ENCODE peak calls at places on chromosome 5, in eight cellular contexts. R is GM23338, O is H1, L is tibial artery, I is brain microvascular endothelial cell, N is OCI-LY7, Q is HCT116, Y is ovary. Z is an unnamed sample.

GRCh38 chr5:151288180-151288579 is 15.4 kb downstream of the SLC36A3 start:
- DNase-seq in R (peak; percentile 46), O (no peak), L (no peak), I (no peak), N (peak; percentile 44), Q (peak; percentile 41), Y (no peak), Z (no peak)

GRCh38 chr5:69295088-69295754 is 37.4 kb downstream of the CCDC125 start:
- DNase-seq in R (peak; percentile 43), O (no peak), L (no peak), I (peak; percentile 33), N (no peak), Q (no peak), Y (no peak), Z (peak; percentile 54)

GRCh38 chr5:85814596-85814995 is 803.1 kb upstream of the COX7C start:
- DNase-seq in R (peak; percentile 70), O (peak; percentile 15), L (no peak), I (no peak), N (no peak), Q (no peak), Y (no peak), Z (peak; percentile 4)

GRCh38 chr5:137498301-137498735 is 808 bp downstream of the SPOCK1 start:
- DNase-seq in R (peak; percentile 60), O (no peak), L (no peak), I (no peak), N (no peak), Q (no peak), Y (no peak), Z (no peak)

GRCh38 chr5:29307498-29307897 is 1886.0 kb upstream of the CDH6 start:
- DNase-seq in R (no peak), O (no peak), L (no peak), I (no peak), N (no peak), Q (no peak), Y (no peak), Z (no peak)

GRCh38 chr5:41637869-41638268 is 127.5 kb upstream of the PLCXD3 start:
- DNase-seq in R (peak; percentile 52), O (no peak), L (no peak), I (no peak), N (peak; percentile 3), Q (peak; percentile 7), Y (no peak), Z (no peak)

GRCh38 chr5:17213938-17214337 is 3.5 kb upstream of the BASP1 start:
- DNase-seq in R (no peak), O (no peak), L (no peak), I (no peak), N (peak; percentile 55), Q (no peak), Y (no peak), Z (no peak)

GRCh38 chr5:96344678-96345612 is 88.1 kb downstream of the PCSK1 start:
- DNase-seq in R (peak; percentile 79), O (no peak), L (no peak), I (peak; percentile 81), N (peak; percentile 38), Q (peak; percentile 54), Y (no peak), Z (no peak)

GRCh38 chr5:158832736-158833135 is 267.0 kb downstream of the EBF1 start:
- DNase-seq in R (no peak), O (no peak), L (no peak), I (no peak), N (no peak), Q (no peak), Y (no peak), Z (no peak)

GRCh38 chr5:488241-488640 is 36.0 kb downstream of the SLC9A3 start:
- DNase-seq in R (no peak), O (no peak), L (no peak), I (no peak), N (no peak), Q (no peak), Y (no peak), Z (no peak)

GRCh38 chr5:39186289-39186688 is 33.1 kb downstream of the FYB1 start:
- DNase-seq in R (no peak), O (no peak), L (no peak), I (no peak), N (no peak), Q (no peak), Y (no peak), Z (no peak)

GRCh38 chr5:154356256-154356655 is 89.5 kb upstream of the SAP30L start:
- DNase-seq in R (no peak), O (no peak), L (no peak), I (peak; percentile 58), N (no peak), Q (no peak), Y (no peak), Z (no peak)

GRCh38 chr5:74963407-74963806 is 89.0 kb downstream of the GCNT4 start:
- DNase-seq in R (no peak), O (no peak), L (no peak), I (no peak), N (no peak), Q (no peak), Y (no peak), Z (no peak)

GRCh38 chr5:173699959-173700358 is 83.5 kb upstream of the BOD1 start:
- DNase-seq in R (no peak), O (no peak), L (no peak), I (no peak), N (no peak), Q (no peak), Y (no peak), Z (no peak)

GRCh38 chr5:162719720-162720119 is 652.1 kb downstream of the GABRG2 start:
- DNase-seq in R (no peak), O (no peak), L (no peak), I (no peak), N (no peak), Q (no peak), Y (no peak), Z (no peak)

GRCh38 chr5:174608631-174609097 is 115.7 kb upstream of the MSX2 start:
- DNase-seq in R (no peak), O (no peak), L (peak; percentile 48), I (no peak), N (no peak), Q (peak; percentile 67), Y (no peak), Z (peak; percentile 97)

GRCh38 chr5:74295141-74295540 is 345.4 kb downstream of the ENC1 start:
- DNase-seq in R (no peak), O (no peak), L (no peak), I (no peak), N (no peak), Q (no peak), Y (no peak), Z (no peak)

GRCh38 chr5:9059920-9060691 is 485.8 kb downstream of the SEMA5A start:
- DNase-seq in R (no peak), O (peak; percentile 3), L (no peak), I (peak; percentile 99), N (no peak), Q (no peak), Y (no peak), Z (peak; percentile 73)

GRCh38 chr5:139105621-139106071 is 92.5 kb downstream of the SIL1 start:
- DNase-seq in R (peak; percentile 34), O (no peak), L (no peak), I (no peak), N (no peak), Q (no peak), Y (no peak), Z (no peak)
- H3K4me3 ChIP-seq in R (no peak overlapping the region), O (no peak overlapping the region), L (peak overlapping the region; percentile 3), I (no peak overlapping the region), N (no peak overlapping the region), Q (no peak overlapping the region), Y (no peak overlapping the region), Z (no peak overlapping the region)

DNA sequence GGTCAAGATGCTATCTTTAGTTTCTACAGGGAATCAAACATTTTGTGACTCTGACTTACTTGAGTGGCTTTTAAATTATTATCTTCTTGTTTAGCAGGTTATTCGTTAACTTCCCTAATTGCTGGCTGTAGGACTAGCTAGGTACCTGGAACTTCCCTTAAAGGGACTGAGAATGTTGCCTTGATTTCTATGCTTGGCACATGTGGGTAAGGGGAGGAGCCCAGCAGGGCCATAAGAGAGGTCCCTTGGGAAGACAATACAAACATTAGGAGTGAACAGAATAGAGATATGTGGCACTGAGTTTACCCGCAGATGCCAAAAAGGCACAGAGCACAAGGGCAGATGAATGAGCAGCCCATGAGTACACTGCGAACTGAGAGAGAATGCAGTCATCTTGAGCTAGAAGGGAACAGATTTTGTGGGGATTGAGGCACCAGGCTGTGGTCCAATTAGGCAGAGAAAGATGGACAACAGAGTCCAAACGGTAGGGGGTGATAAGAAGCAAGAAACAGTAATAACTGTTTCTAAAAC is 9.8 kb downstream of the CKMT2 start:
- DNase-seq in R (no peak), O (no peak), L (no peak), I (no peak), N (no peak), Q (no peak), Y (no peak), Z (no peak)
- TF ChIP-seq CTCF in R (no peak), O (no peak), L (no peak), I (no peak), N (no peak), Q (no peak), Y (no peak), Z (no peak)

GRCh38 chr5:33892419-33893151 is 795 bp upstream of the ADAMTS12 start:
- DNase-seq in R (peak; percentile 55), O (no peak), L (peak; percentile 29), I (peak; percentile 83), N (no peak), Q (no peak), Y (peak; percentile 28), Z (peak; percentile 98)

GRCh38 chr5:33888582-33888981 is 3.2 kb downstream of the ADAMTS12 start:
- DNase-seq in R (no peak), O (no peak), L (no peak), I (no peak), N (no peak), Q (no peak), Y (no peak), Z (no peak)

GRCh38 chr5:33890633-33891032 is 1.2 kb downstream of the ADAMTS12 start:
- DNase-seq in R (peak; percentile 48), O (no peak), L (no peak), I (peak; percentile 47), N (no peak), Q (no peak), Y (no peak), Z (no peak)

GRCh38 chr5:33891731-33892418 is at the start of gene ADAMTS12:
- DNase-seq in R (peak; percentile 71), O (no peak), L (no peak), I (peak; percentile 53), N (no peak), Q (no peak), Y (peak; percentile 52), Z (no peak)

DNA sequence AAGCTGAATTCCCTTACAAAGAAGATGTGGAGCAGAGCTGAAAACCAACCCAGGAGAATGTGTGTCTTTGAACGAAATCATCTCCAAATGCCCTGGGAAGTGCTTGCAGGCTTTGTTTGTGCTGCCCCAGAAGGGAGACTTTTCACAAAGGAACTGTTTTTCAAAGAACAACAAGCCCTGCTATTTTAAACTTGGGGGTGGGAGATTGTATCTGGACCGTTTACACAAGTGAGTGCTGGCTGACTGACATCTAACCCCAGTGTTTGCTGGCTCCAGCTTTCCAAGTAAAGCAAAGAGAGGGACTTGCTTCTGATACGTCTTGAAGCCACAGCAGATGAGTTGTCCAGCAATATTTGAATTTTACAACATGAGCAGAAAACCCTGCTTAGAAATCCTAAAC is 1.6 kb downstream of the ADAMTS12 start:
- DNase-seq in R (peak; percentile 10), O (no peak), L (no peak), I (no peak), N (no peak), Q (no peak), Y (no peak), Z (no peak)
- H3K4me3 ChIP-seq in R (peak overlapping the region; percentile 89), O (peak overlapping the region; percentile 64), L (peak overlapping the region; percentile 2), I (peak overlapping the region; percentile 76), N (no peak overlapping the region), Q (no peak overlapping the region), Y (no peak overlapping the region), Z (peak overlapping the region; percentile 57)

GRCh38 chr5:123119334-123119986 is 30.4 kb downstream of the PRDM6 start:
- DNase-seq in R (peak; percentile 93), O (peak; percentile 69), L (no peak), I (peak; percentile 40), N (peak; percentile 4), Q (peak; percentile 10), Y (peak; percentile 28), Z (peak; percentile 66)
- TF ChIP-seq CTCF in R (peak; percentile 26), O (peak; percentile 54), L (no peak), I (peak; percentile 37), N (peak; percentile 14), Q (peak; percentile 17), Y (no peak), Z (peak; percentile 52)

Z was measured in retinal pigment epithelial cell.